ENCODE peak calls at places on chromosome 21, in eight cellular contexts. One of them, this sample, is unnamed.

GRCh38 chr21:29378814-29379213 is 80.1 kb downstream of the BACH1 start:
- DNase-seq in naive thymus-derived CD4-positive, alpha-beta T cell: no peak
- DNase-seq in fibroblast of lung: peak; percentile 22
- DNase-seq in PC-9: peak; percentile 79
- DNase-seq in SJSA1: no peak
- DNase-seq in stomach: peak; percentile 34
- DNase-seq in tibial artery: no peak
- DNase-seq in tibial nerve: no peak
- DNase-seq in this sample: no peak

GRCh38 chr21:37331411-37331810 is 35.2 kb upstream of the DYRK1A start:
- DNase-seq in naive thymus-derived CD4-positive, alpha-beta T cell: no peak
- DNase-seq in fibroblast of lung: no peak
- DNase-seq in PC-9: no peak
- DNase-seq in SJSA1: no peak
- DNase-seq in stomach: no peak
- DNase-seq in tibial artery: no peak
- DNase-seq in tibial nerve: no peak
- DNase-seq in this sample: no peak

GRCh38 chr21:33976082-33976979 is 60.7 kb upstream of the ATP5PO start:
- DNase-seq in naive thymus-derived CD4-positive, alpha-beta T cell: peak; percentile 45
- DNase-seq in fibroblast of lung: peak; percentile 90
- DNase-seq in PC-9: peak; percentile 75
- DNase-seq in SJSA1: peak; percentile 78
- DNase-seq in stomach: no peak
- DNase-seq in tibial artery: no peak
- DNase-seq in tibial nerve: no peak
- DNase-seq in this sample: peak; percentile 98

GRCh38 chr21:19878133-19878532 is 1120.1 kb upstream of the NCAM2 start:
- DNase-seq in naive thymus-derived CD4-positive, alpha-beta T cell: no peak
- DNase-seq in fibroblast of lung: no peak
- DNase-seq in PC-9: no peak
- DNase-seq in SJSA1: no peak
- DNase-seq in stomach: no peak
- DNase-seq in tibial artery: no peak
- DNase-seq in tibial nerve: no peak
- DNase-seq in this sample: no peak

GRCh38 chr21:42619841-42620240 is 33.6 kb upstream of the PDE9A start:
- DNase-seq in naive thymus-derived CD4-positive, alpha-beta T cell: no peak
- DNase-seq in fibroblast of lung: no peak
- DNase-seq in PC-9: no peak
- DNase-seq in SJSA1: no peak
- DNase-seq in stomach: no peak
- DNase-seq in tibial artery: no peak
- DNase-seq in tibial nerve: no peak
- DNase-seq in this sample: no peak

GRCh38 chr21:36909901-36910561 is 56.4 kb downstream of the HLCS start:
- DNase-seq in naive thymus-derived CD4-positive, alpha-beta T cell: no peak
- DNase-seq in fibroblast of lung: peak; percentile 99
- DNase-seq in PC-9: peak; percentile 97
- DNase-seq in SJSA1: peak; percentile 80
- DNase-seq in stomach: no peak
- DNase-seq in tibial artery: no peak
- DNase-seq in tibial nerve: no peak
- DNase-seq in this sample: peak; percentile 95

GRCh38 chr21:41605178-41605933 is 97.4 kb upstream of the TMPRSS2 start:
- DNase-seq in naive thymus-derived CD4-positive, alpha-beta T cell: no peak
- DNase-seq in fibroblast of lung: no peak
- DNase-seq in PC-9: peak; percentile 76
- DNase-seq in SJSA1: no peak
- DNase-seq in stomach: peak; percentile 85
- DNase-seq in tibial artery: peak; percentile 18
- DNase-seq in tibial nerve: no peak
- DNase-seq in this sample: no peak

GRCh38 chr21:33968082-33968997 is 52.7 kb upstream of the ATP5PO start:
- DNase-seq in naive thymus-derived CD4-positive, alpha-beta T cell: no peak
- DNase-seq in fibroblast of lung: peak; percentile 62
- DNase-seq in PC-9: no peak
- DNase-seq in SJSA1: no peak
- DNase-seq in stomach: no peak
- DNase-seq in tibial artery: no peak
- DNase-seq in tibial nerve: no peak
- DNase-seq in this sample: peak; percentile 27

GRCh38 chr21:25836396-25836795 is 101.6 kb downstream of the GABPA start:
- DNase-seq in naive thymus-derived CD4-positive, alpha-beta T cell: no peak
- DNase-seq in fibroblast of lung: peak; percentile 38
- DNase-seq in PC-9: no peak
- DNase-seq in SJSA1: no peak
- DNase-seq in stomach: no peak
- DNase-seq in tibial artery: no peak
- DNase-seq in tibial nerve: no peak
- DNase-seq in this sample: peak; percentile 10
- H3K27ac ChIP-seq in naive thymus-derived CD4-positive, alpha-beta T cell: no peak overlapping the region
- H3K27ac ChIP-seq in fibroblast of lung: no peak overlapping the region
- H3K27ac ChIP-seq in PC-9: no peak overlapping the region
- H3K27ac ChIP-seq in SJSA1: no peak overlapping the region
- H3K27ac ChIP-seq in stomach: no peak overlapping the region
- H3K27ac ChIP-seq in tibial artery: no peak overlapping the region
- H3K27ac ChIP-seq in tibial nerve: no peak overlapping the region
- H3K27ac ChIP-seq in this sample: no peak overlapping the region

GRCh38 chr21:45838636-45839035 is 142.9 kb upstream of the COL6A1 start:
- DNase-seq in naive thymus-derived CD4-positive, alpha-beta T cell: no peak
- DNase-seq in fibroblast of lung: peak; percentile 45
- DNase-seq in PC-9: no peak
- DNase-seq in SJSA1: no peak
- DNase-seq in stomach: no peak
- DNase-seq in tibial artery: no peak
- DNase-seq in tibial nerve: no peak
- DNase-seq in this sample: no peak
- H3K27me3 ChIP-seq in naive thymus-derived CD4-positive, alpha-beta T cell: no peaks in the 10 kb centered on the region
- H3K27me3 ChIP-seq in fibroblast of lung: no peaks in the 10 kb centered on the region
- H3K27me3 ChIP-seq in PC-9: no peaks in the 10 kb centered on the region
- H3K27me3 ChIP-seq in SJSA1: no peaks in the 10 kb centered on the region
- H3K27me3 ChIP-seq in stomach: no peaks in the 10 kb centered on the region
- H3K27me3 ChIP-seq in tibial artery: no peaks in the 10 kb centered on the region
- H3K27me3 ChIP-seq in tibial nerve: no peaks in the 10 kb centered on the region
- H3K27me3 ChIP-seq in this sample: no peaks in the 10 kb centered on the region

GRCh38 chr21:32414579-32415358 is 2.3 kb downstream of the EVA1C start:
- DNase-seq in naive thymus-derived CD4-positive, alpha-beta T cell: no peak
- DNase-seq in fibroblast of lung: peak; percentile 70
- DNase-seq in PC-9: no peak
- DNase-seq in SJSA1: no peak
- DNase-seq in stomach: no peak
- DNase-seq in tibial artery: no peak
- DNase-seq in tibial nerve: no peak
- DNase-seq in this sample: no peak
- H3K27ac ChIP-seq in naive thymus-derived CD4-positive, alpha-beta T cell: no peak overlapping the region
- H3K27ac ChIP-seq in fibroblast of lung: no peak overlapping the region
- H3K27ac ChIP-seq in PC-9: no peak overlapping the region
- H3K27ac ChIP-seq in SJSA1: no peak overlapping the region
- H3K27ac ChIP-seq in stomach: peak overlapping the region; percentile 100
- H3K27ac ChIP-seq in tibial artery: peak overlapping the region; percentile 98
- H3K27ac ChIP-seq in tibial nerve: peak overlapping the region; percentile 99
- H3K27ac ChIP-seq in this sample: no peak overlapping the region

GRCh38 chr21:43933680-43934079 is 68.7 kb downstream of the AGPAT3 start:
- DNase-seq in naive thymus-derived CD4-positive, alpha-beta T cell: no peak
- DNase-seq in fibroblast of lung: no peak
- DNase-seq in PC-9: no peak
- DNase-seq in SJSA1: no peak
- DNase-seq in stomach: no peak
- DNase-seq in tibial artery: no peak
- DNase-seq in tibial nerve: no peak
- DNase-seq in this sample: no peak

GRCh38 chr21:43932005-43932404 is 67.0 kb downstream of the AGPAT3 start:
- DNase-seq in naive thymus-derived CD4-positive, alpha-beta T cell: no peak
- DNase-seq in fibroblast of lung: no peak
- DNase-seq in PC-9: no peak
- DNase-seq in SJSA1: no peak
- DNase-seq in stomach: no peak
- DNase-seq in tibial artery: no peak
- DNase-seq in tibial nerve: no peak
- DNase-seq in this sample: no peak

GRCh38 chr21:43931454-43931853 is 66.4 kb downstream of the AGPAT3 start:
- DNase-seq in naive thymus-derived CD4-positive, alpha-beta T cell: no peak
- DNase-seq in fibroblast of lung: no peak
- DNase-seq in PC-9: no peak
- DNase-seq in SJSA1: no peak
- DNase-seq in stomach: no peak
- DNase-seq in tibial artery: no peak
- DNase-seq in tibial nerve: no peak
- DNase-seq in this sample: no peak

GRCh38 chr21:43934116-43934515 is 69.1 kb downstream of the AGPAT3 start:
- DNase-seq in naive thymus-derived CD4-positive, alpha-beta T cell: no peak
- DNase-seq in fibroblast of lung: no peak
- DNase-seq in PC-9: no peak
- DNase-seq in SJSA1: no peak
- DNase-seq in stomach: no peak
- DNase-seq in tibial artery: no peak
- DNase-seq in tibial nerve: no peak
- DNase-seq in this sample: no peak

GRCh38 chr21:43933146-43933673 is 68.2 kb downstream of the AGPAT3 start:
- DNase-seq in naive thymus-derived CD4-positive, alpha-beta T cell: no peak
- DNase-seq in fibroblast of lung: no peak
- DNase-seq in PC-9: no peak
- DNase-seq in SJSA1: no peak
- DNase-seq in stomach: no peak
- DNase-seq in tibial artery: no peak
- DNase-seq in tibial nerve: no peak
- DNase-seq in this sample: no peak
- H3K27me3 ChIP-seq in naive thymus-derived CD4-positive, alpha-beta T cell: no peaks in the 10 kb centered on the region
- H3K27me3 ChIP-seq in fibroblast of lung: no peaks in the 10 kb centered on the region
- H3K27me3 ChIP-seq in PC-9: no peaks in the 10 kb centered on the region
- H3K27me3 ChIP-seq in SJSA1: no peaks in the 10 kb centered on the region
- H3K27me3 ChIP-seq in stomach: no peaks in the 10 kb centered on the region
- H3K27me3 ChIP-seq in tibial artery: no peaks in the 10 kb centered on the region
- H3K27me3 ChIP-seq in tibial nerve: no peaks in the 10 kb centered on the region
- H3K27me3 ChIP-seq in this sample: no peaks in the 10 kb centered on the region

DNA sequence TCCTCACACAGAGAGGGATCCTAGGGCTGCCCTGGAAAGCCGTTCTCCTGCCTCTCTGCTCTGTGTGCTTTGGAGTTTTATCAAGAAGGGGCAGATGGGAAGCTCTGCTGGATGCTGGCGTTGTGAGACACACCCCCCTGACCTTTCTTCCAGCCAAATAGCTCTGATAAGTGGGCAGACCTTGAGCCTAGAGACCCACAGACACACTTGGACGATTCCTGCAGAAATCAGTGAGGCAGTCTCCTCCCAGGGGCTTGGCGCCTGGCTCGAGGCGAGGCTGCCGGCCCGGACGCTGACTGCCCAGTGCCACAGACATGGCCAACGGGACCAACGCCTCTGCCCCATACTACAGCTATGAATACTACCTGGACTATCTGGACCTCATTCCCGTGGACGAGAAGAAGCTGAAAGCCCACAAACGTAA is at the start of gene MRAP:
- DNase-seq in naive thymus-derived CD4-positive, alpha-beta T cell: no peak
- DNase-seq in fibroblast of lung: no peak
- DNase-seq in PC-9: no peak
- DNase-seq in SJSA1: no peak
- DNase-seq in stomach: no peak
- DNase-seq in tibial artery: no peak
- DNase-seq in tibial nerve: no peak
- DNase-seq in this sample: no peak
- H3K27ac ChIP-seq in naive thymus-derived CD4-positive, alpha-beta T cell: no peak within 1 kb of the TSS
- H3K27ac ChIP-seq in fibroblast of lung: no peak within 1 kb of the TSS
- H3K27ac ChIP-seq in PC-9: no peak within 1 kb of the TSS
- H3K27ac ChIP-seq in SJSA1: no peak within 1 kb of the TSS
- H3K27ac ChIP-seq in stomach: no peak within 1 kb of the TSS
- H3K27ac ChIP-seq in tibial artery: no peak within 1 kb of the TSS
- H3K27ac ChIP-seq in tibial nerve: no peak within 1 kb of the TSS
- H3K27ac ChIP-seq in this sample: no peak within 1 kb of the TSS

GRCh38 chr21:25909341-25909740 is 174.6 kb downstream of the GABPA start:
- DNase-seq in naive thymus-derived CD4-positive, alpha-beta T cell: no peak
- DNase-seq in fibroblast of lung: no peak
- DNase-seq in PC-9: no peak
- DNase-seq in SJSA1: no peak
- DNase-seq in stomach: no peak
- DNase-seq in tibial artery: no peak
- DNase-seq in tibial nerve: no peak
- DNase-seq in this sample: no peak
- H3K27me3 ChIP-seq in naive thymus-derived CD4-positive, alpha-beta T cell: no peaks in the 10 kb centered on the region
- H3K27me3 ChIP-seq in fibroblast of lung: no peaks in the 10 kb centered on the region
- H3K27me3 ChIP-seq in PC-9: no peaks in the 10 kb centered on the region
- H3K27me3 ChIP-seq in SJSA1: no peaks in the 10 kb centered on the region
- H3K27me3 ChIP-seq in stomach: no peaks in the 10 kb centered on the region
- H3K27me3 ChIP-seq in tibial artery: no peaks in the 10 kb centered on the region
- H3K27me3 ChIP-seq in tibial nerve: no peaks in the 10 kb centered on the region
- H3K27me3 ChIP-seq in this sample: no peaks in the 10 kb centered on the region

This sample was measured in foreskin keratinocyte.